ENCODE peak calls at places on chromosome 7, in five cellular contexts. F is neural progenitor cell, X is astrocyte, I is GM12878, N is transverse colon. K is an unnamed sample.

GRCh38 chr7:121395494-121395960 is 581 bp downstream of the FAM3C start:
- DNase-seq in X (no peak), N (peak), F (peak), I (no peak), K (peak)

GRCh38 chr7:152512711-152513110 is 76.9 kb upstream of the KMT2C start:
- DNase-seq in N (no peak), X (no peak), I (no peak), F (no peak), K (peak)

GRCh38 chr7:128266891-128267839 is 26.1 kb downstream of the LEP start:
- DNase-seq in F (peak), X (peak), N (peak), I (no peak), K (no peak)

GRCh38 chr7:149109969-149110368 is 16.2 kb downstream of the ZNF425 start:
- DNase-seq in N (no peak), F (no peak), X (no peak), I (no peak), K (no peak)

GRCh38 chr7:113444281-113444680 is 325.9 kb upstream of the SMIM30 start:
- DNase-seq in X (no peak), N (no peak), I (no peak), F (no peak), K (no peak)

GRCh38 chr7:133783276-133783675 is 343.9 kb upstream of the LRGUK start:
- DNase-seq in I (no peak), X (no peak), N (no peak), F (no peak), K (no peak)

GRCh38 chr7:1269336-1269890 is 36.7 kb downstream of the UNCX start:
- DNase-seq in F (no peak), I (no peak), N (no peak), X (no peak), K (no peak)

GRCh38 chr7:38655833-38656774 is 24.9 kb upstream of the AMPH start:
- DNase-seq in F (no peak), I (no peak), N (no peak), X (no peak), K (no peak)

GRCh38 chr7:81887098-81887497 is 117.3 kb upstream of the HGF start:
- DNase-seq in X (peak), I (peak), F (no peak), N (no peak), K (peak)

GRCh38 chr7:156475666-156476065 is 164.9 kb upstream of the RNF32 start:
- DNase-seq in X (peak), I (no peak), N (no peak), F (peak), K (no peak)

GRCh38 chr7:124779194-124779593 is 13.6 kb upstream of the GPR37 start:
- DNase-seq in X (no peak), N (no peak), I (no peak), F (no peak), K (no peak)

GRCh38 chr7:71384094-71384493 is 252.2 kb downstream of the GALNT17 start:
- DNase-seq in X (no peak), F (no peak), I (no peak), N (no peak), K (no peak)

GRCh38 chr7:80991654-80992053 is 72.8 kb upstream of the SEMA3C start:
- DNase-seq in X (no peak), N (no peak), I (no peak), F (no peak), K (no peak)

GRCh38 chr7:73742338-73742752 is 3.7 kb upstream of the ABHD11 start:
- DNase-seq in X (no peak), I (no peak), N (no peak), F (peak), K (no peak)

GRCh38 chr7:23396222-23396621 is 74.1 kb downstream of the IGF2BP3 start:
- DNase-seq in F (no peak), I (no peak), N (no peak), X (peak), K (no peak)

GRCh38 chr7:30928254-30928872 is 16.7 kb downstream of the AQP1 start:
- DNase-seq in N (no peak), F (no peak), I (no peak), X (no peak), K (no peak)

GRCh38 chr7:14551326-14551725 is 351.2 kb downstream of the DGKB start:
- DNase-seq in I (no peak), F (no peak), N (no peak), X (no peak), K (no peak)

GRCh38 chr7:35735396-35735795 is 40.5 kb upstream of the HERPUD2 start:
- DNase-seq in I (no peak), N (no peak), F (no peak), X (no peak), K (no peak)

GRCh38 chr7:116525298-116525912 is 569 bp downstream of the CAV1 start:
- DNase-seq in X (no peak), I (no peak), N (peak), F (peak), K (peak)

GRCh38 chr7:55548295-55548731 is 24.0 kb downstream of the VOPP1 start:
- DNase-seq in F (no peak), X (no peak), N (no peak), I (no peak), K (peak)

GRCh38 chr7:15407910-15408309 is 153.9 kb downstream of the AGMO start:
- DNase-seq in F (no peak), N (no peak), X (no peak), I (no peak), K (no peak)

GRCh38 chr7:133789951-133790350 is 337.2 kb upstream of the LRGUK start:
- DNase-seq in F (peak), N (no peak), X (peak), I (no peak), K (no peak)

GRCh38 chr7:124208173-124208572 is 175.3 kb upstream of the TMEM229A start:
- DNase-seq in F (no peak), X (no peak), I (no peak), N (no peak), K (peak)

GRCh38 chr7:98372993-98373392 is 27.9 kb downstream of the BAIAP2L1 start:
- DNase-seq in X (peak), F (no peak), I (no peak), N (no peak), K (no peak)

GRCh38 chr7:140537750-140538482 is 58.6 kb upstream of the MKRN1 start:
- DNase-seq in X (no peak), I (no peak), N (no peak), F (no peak), K (no peak)

DNA sequence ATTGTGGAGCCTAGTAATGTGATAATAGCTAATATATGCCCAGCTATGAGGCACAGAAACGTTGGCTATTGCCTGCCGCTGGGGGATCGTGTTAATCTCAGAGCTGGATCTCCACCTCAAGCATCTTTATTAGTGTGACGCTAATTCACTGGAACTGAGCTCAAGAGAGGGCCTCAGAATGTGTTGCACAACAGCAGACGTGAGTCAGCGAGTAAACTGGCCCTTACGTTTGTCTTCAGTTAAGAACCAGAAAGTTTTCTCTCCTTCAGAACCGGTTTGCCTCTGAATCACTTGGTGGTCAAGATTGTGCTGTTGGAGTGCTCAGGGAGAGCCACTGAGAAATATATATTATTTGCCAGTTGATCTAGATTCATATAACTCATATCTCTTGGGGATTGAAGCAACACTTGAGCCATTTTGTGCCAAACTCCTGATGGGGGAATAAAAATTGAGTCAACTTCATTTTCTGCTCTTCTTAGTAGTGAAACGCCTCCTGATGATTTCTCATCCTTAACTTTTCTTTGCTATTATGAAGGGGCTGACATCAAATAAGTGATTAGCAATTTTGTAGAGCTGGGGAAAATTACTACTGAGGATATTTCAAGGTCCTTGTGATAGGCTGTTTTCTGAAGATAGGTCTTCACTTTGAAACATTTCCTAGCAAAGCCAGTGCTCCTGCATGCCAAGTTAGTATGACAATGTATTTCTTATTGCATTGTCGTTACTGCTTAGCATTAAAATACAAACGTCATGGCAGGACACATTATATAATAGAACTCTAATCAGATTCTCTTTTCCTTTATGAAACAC is 22.3 kb downstream of the BZW2 start:
- DNase-seq in F (no peak), N (peak), X (peak), I (no peak), K (no peak)
- TF ChIP-seq CTCF in F (no peak), N (no peak), X (no peak), I (no peak), K (no peak)

GRCh38 chr7:150516956-150517355 is 2.3 kb downstream of the GIMAP7 start:
- DNase-seq in I (no peak), F (no peak), N (no peak), X (no peak), K (no peak)
- H3K4me3 ChIP-seq in I (peak), F (no peak), N (no peak), X (no peak), K (peak)

DNA sequence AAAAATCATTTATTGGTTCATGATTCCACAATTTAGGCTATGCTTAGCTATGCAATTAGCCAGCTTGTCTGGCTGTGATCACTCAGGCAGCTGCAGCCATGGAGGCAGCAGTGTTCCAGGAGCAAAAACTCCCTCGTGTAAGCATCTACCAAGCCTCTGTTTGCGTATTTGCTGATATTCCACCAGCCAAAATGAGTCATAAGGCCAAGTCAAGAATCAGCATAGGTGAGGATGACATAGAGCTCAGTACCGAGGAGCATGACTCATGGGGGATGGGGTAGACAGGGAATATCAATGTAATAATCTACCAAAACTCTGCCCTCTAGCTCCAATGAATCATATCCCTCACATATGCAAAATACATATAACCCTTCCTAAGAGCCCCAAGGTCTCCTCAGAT is 63.3 kb downstream of the IMMP2L start:
- DNase-seq in X (peak), I (no peak), F (no peak), N (no peak), K (no peak)
- TF ChIP-seq CTCF in X (no peak), I (no peak), F (no peak), N (no peak), K (no peak)

GRCh38 chr7:100156331-100157068 is 2.0 kb downstream of the TRAPPC14 start:
- DNase-seq in I (no peak), N (no peak), F (no peak), X (no peak), K (peak)
- H3K4me3 ChIP-seq in I (peak), N (no peak), F (no peak), X (peak), K (peak)

GRCh38 chr7:19117870-19118608 is 603 bp upstream of the TWIST1 start:
- DNase-seq in N (no peak), I (no peak), F (peak), X (no peak), K (no peak)

GRCh38 chr7:19119901-19120486 is 2.6 kb upstream of the TWIST1 start:
- DNase-seq in N (no peak), X (no peak), I (no peak), F (peak), K (no peak)

GRCh38 chr7:19119372-19119771 is 1.9 kb upstream of the TWIST1 start:
- DNase-seq in F (no peak), X (no peak), N (no peak), I (no peak), K (no peak)

GRCh38 chr7:19118896-19119301 is 1.5 kb upstream of the TWIST1 start:
- DNase-seq in N (no peak), F (peak), I (no peak), X (no peak), K (no peak)

GRCh38 chr7:19122018-19122588 is 4.7 kb upstream of the TWIST1 start:
- DNase-seq in X (no peak), N (no peak), I (no peak), F (peak), K (peak)
- TF ChIP-seq CTCF in X (peak), N (no peak), I (peak), F (peak), K (peak)

GRCh38 chr7:2634265-2635145 is 2.7 kb downstream of the TTYH3 start:
- DNase-seq in X (no peak), N (no peak), F (no peak), I (no peak), K (no peak)
- H3K4me3 ChIP-seq in X (peak), N (no peak), F (peak), I (peak), K (no peak)

DNA sequence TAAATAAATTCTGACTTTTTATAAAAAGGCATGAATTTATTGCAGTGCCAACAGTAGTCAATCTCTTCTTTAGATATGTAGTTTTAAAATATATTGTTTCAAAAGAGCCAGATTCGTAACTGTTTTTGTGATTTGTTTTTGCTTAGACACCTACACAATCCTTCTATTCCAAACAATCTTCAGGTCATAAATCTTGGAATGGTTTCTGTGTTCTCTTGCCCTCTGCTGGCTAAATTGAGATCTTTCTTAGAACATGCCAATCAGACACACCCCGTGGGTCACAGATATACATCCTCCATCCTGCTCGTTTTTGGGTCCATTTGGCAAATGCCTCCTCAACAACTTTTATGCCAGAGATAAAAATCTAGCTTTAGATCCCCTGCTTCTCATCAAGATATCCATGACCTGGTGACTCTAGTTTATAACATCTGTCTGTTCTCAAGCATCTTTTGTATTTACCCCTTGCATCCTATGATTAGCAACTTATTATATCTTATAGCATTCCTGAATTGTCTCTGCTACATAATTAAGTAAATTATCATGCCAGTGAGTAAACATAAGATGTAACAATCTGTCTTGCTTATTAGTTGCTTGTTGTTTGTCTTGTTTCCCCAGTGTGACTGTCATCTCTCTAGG is 35.3 kb upstream of the IFRD1 start:
- DNase-seq in F (peak), X (no peak), N (no peak), I (no peak), K (peak)
- TF ChIP-seq CTCF in F (peak), X (peak), N (peak), I (peak), K (peak)